ENCODE peak calls at places on chromosomes 16 and 17, in seven cellular contexts. E is NCI-H2171 treated with DMSO at 0.1 percent for 48 hours; L is NCI-H1694 treated with DMSO at 0.1 percent for 48 hours; B is stimulated activated CD4-positive, alpha-beta T cell treated with anti-CD3 and anti-CD28 coated beads, Interleukin-2, amount 100 ng/mL, for 48 hours; M is endothelial cell; T is adrenal gland; S is omental fat pad. I is an unnamed sample.

GRCh38 chr16:27449434-27450188 is 47.6 kb downstream of the IL21R start:
- DNase-seq in T (no peak), E (no peak), L (no peak), B (peak; percentile 52), S (no peak), M (no peak), I (no peak)

GRCh38 chr16:48628359-48628985 is 18.5 kb upstream of the N4BP1 start:
- DNase-seq in B (no peak), S (no peak), T (no peak), L (no peak), E (no peak), M (no peak), I (peak; percentile 79)

GRCh38 chr16:86609661-86610060 is 31.3 kb downstream of the FOXL1 start:
- DNase-seq in L (no peak), M (no peak), E (no peak), S (no peak), B (no peak), T (no peak), I (no peak)

GRCh38 chr17:74150428-74151025 is 53.0 kb upstream of the RPL38 start:
- DNase-seq in L (no peak), T (no peak), E (no peak), B (no peak), M (no peak), S (no peak), I (peak; percentile 82)

GRCh38 chr16:57064995-57065394 is 27.4 kb upstream of the CPNE2 start:
- DNase-seq in S (no peak), T (no peak), E (no peak), M (no peak), B (no peak), L (no peak), I (no peak)

GRCh38 chr16:58832496-58832895 is 98.4 kb upstream of the GOT2 start:
- DNase-seq in T (no peak), E (no peak), S (no peak), M (no peak), B (no peak), L (no peak), I (no peak)

GRCh38 chr16:89043636-89044393 is 49.8 kb upstream of the ACSF3 start:
- DNase-seq in M (no peak), L (no peak), E (no peak), S (no peak), B (no peak), T (no peak), I (no peak)

GRCh38 chr17:8387914-8388651 is 5.1 kb upstream of the RPL26 start:
- DNase-seq in S (no peak), M (no peak), L (no peak), T (no peak), E (no peak), B (no peak), I (no peak)

GRCh38 chr16:12113581-12114375 is 137.2 kb downstream of the SNX29 start:
- DNase-seq in L (no peak), M (no peak), S (no peak), E (no peak), T (no peak), B (no peak), I (no peak)

GRCh38 chr16:2689968-2690830 is 7.9 kb downstream of the KCTD5 start:
- DNase-seq in T (no peak), E (no peak), M (no peak), B (no peak), L (no peak), S (no peak), I (no peak)